ENCODE peak calls at places on chromosomes 11 and 22, in five cellular contexts. A is stimulated activated CD4-positive, alpha-beta T cell treated with anti-CD3 and anti-CD28 coated beads, TNF-alpha, amount 100 ng/mL, for 24 hours; J is COR-L47; S is stimulated activated CD8-positive, alpha-beta memory T cell treated with anti-CD3 and anti-CD28 coated beads, Interleukin-7, amount 100 ng/mL, for 4 hours; C is lower leg skin. Y is an unnamed sample.

GRCh38 chr11:68256331-68256741 is 15.4 kb downstream of the C11orf24 start:
- DNase-seq in A (no peak), J (no peak), S (no peak), C (peak), Y (no peak)

GRCh38 chr11:14500181-14500651 is 605 bp upstream of the COPB1 start:
- DNase-seq in J (peak), C (no peak), A (peak), S (peak), Y (peak)

GRCh38 chr11:86288776-86289507 is 13.1 kb upstream of the HIKESHI start:
- DNase-seq in J (no peak), A (peak), C (no peak), S (no peak), Y (no peak)

GRCh38 chr22:48632641-48633246 is 1194.9 kb downstream of the BRD1 start:
- DNase-seq in A (no peak), J (no peak), S (no peak), C (no peak), Y (no peak)

GRCh38 chr22:36398602-36399472 is 11.1 kb upstream of the MYH9 start:
- DNase-seq in C (no peak), S (no peak), A (no peak), J (no peak), Y (no peak)

GRCh38 chr11:63908631-63909491 is 8.1 kb downstream of the RCOR2 start:
- DNase-seq in A (no peak), J (no peak), C (no peak), S (no peak), Y (no peak)

GRCh38 chr11:91396243-91397133 is 828.1 kb upstream of the FAT3 start:
- DNase-seq in C (no peak), A (no peak), S (no peak), J (no peak), Y (no peak)

GRCh38 chr11:2377511-2378443 is 667 bp downstream of the CD81 start:
- DNase-seq in A (peak), J (peak), S (peak), C (peak), Y (peak)

GRCh38 chr11:11973866-11974265 is 34.6 kb downstream of the DKK3 start:
- DNase-seq in C (no peak), A (no peak), S (no peak), J (no peak), Y (no peak)

GRCh38 chr11:64233913-64234839 is at the start of gene VEGFB:
- DNase-seq in S (no peak), A (peak), J (peak), C (peak), Y (peak)

GRCh38 chr11:75969626-75970308 is 154.8 kb downstream of the UVRAG start:
- DNase-seq in J (no peak), S (no peak), A (no peak), C (no peak), Y (no peak)

GRCh38 chr11:1224491-1225385 is 1.9 kb downstream of the MUC5B start:
- DNase-seq in A (no peak), S (no peak), J (no peak), C (peak), Y (no peak)

GRCh38 chr11:777288-778255 is at the start of gene GATD1:
- DNase-seq in S (peak), J (peak), A (peak), C (peak), Y (peak)

GRCh38 chr11:117597083-117597482 is 199.9 kb downstream of the DSCAML1 start:
- DNase-seq in A (peak), S (no peak), C (no peak), J (no peak), Y (peak)

GRCh38 chr11:8356731-8357504 is 93.2 kb upstream of the LMO1 start:
- DNase-seq in J (no peak), A (no peak), S (no peak), C (no peak), Y (no peak)

GRCh38 chr11:127996825-127997224 is 590.5 kb downstream of the ETS1 start:
- DNase-seq in C (no peak), J (no peak), A (no peak), S (no peak), Y (no peak)

GRCh38 chr11:111329306-111330204 is 31.2 kb downstream of the POU2AF3 start:
- DNase-seq in S (no peak), C (peak), A (no peak), J (no peak), Y (no peak)

GRCh38 chr11:975824-976223 is 50.2 kb downstream of the AP2A2 start:
- DNase-seq in S (no peak), A (no peak), C (no peak), J (no peak), Y (no peak)

GRCh38 chr22:25797891-25798290 is 55.9 kb downstream of the MYO18B start:
- DNase-seq in S (no peak), C (no peak), J (peak), A (no peak), Y (no peak)

GRCh38 chr11:16216831-16217230 is 139.5 kb downstream of the SOX6 start:
- DNase-seq in A (no peak), C (no peak), J (no peak), S (no peak), Y (no peak)

GRCh38 chr11:76579047-76579751 is 91.3 kb downstream of the LRRC32 start:
- DNase-seq in C (no peak), S (no peak), J (no peak), A (no peak), Y (peak)

GRCh38 chr11:46006418-46007070 is 84.1 kb downstream of the LARGE2 start:
- DNase-seq in A (no peak), J (peak), S (peak), C (no peak), Y (peak)

GRCh38 chr22:19933328-19934241 is 8.0 kb upstream of the COMT start:
- DNase-seq in C (no peak), S (no peak), J (peak), A (no peak), Y (no peak)

GRCh38 chr22:40628354-40629042 is 8.0 kb downstream of the MRTFA start:
- DNase-seq in C (no peak), S (no peak), A (no peak), J (no peak), Y (no peak)

Y was measured in mucosa of gallbladder.